ENCODE peak calls at places on chromosome 18, in four cellular contexts. D is WERI-Rb-1, W is uterus, M is suprapubic skin. X is an unnamed sample.

GRCh38 chr18:76838182-76838581 is 15.8 kb downstream of the ZNF236 start:
- DNase-seq in D (no peak), W (no peak), M (no peak), X (no peak)

GRCh38 chr18:79750980-79751571 is 46.7 kb upstream of the KCNG2 start:
- DNase-seq in D (no peak), W (no peak), M (peak; percentile 76), X (no peak)

GRCh38 chr18:79528846-79529245 is 133.1 kb downstream of the NFATC1 start:
- DNase-seq in D (peak; percentile 76), W (peak; percentile 70), M (peak; percentile 84), X (peak; percentile 5)

GRCh38 chr18:61333746-61334490 is 688 bp downstream of the CDH20 start:
- DNase-seq in D (peak; percentile 69), W (no peak), M (no peak), X (no peak)

GRCh38 chr18:52945552-52945951 is 605.6 kb downstream of the DCC start:
- DNase-seq in D (no peak), W (no peak), M (no peak), X (no peak)

GRCh38 chr18:77032121-77032758 is 100.3 kb downstream of the MBP start:
- DNase-seq in D (no peak), W (no peak), M (no peak), X (no peak)

GRCh38 chr18:48227206-48227605 is 182.0 kb downstream of the ZBTB7C start:
- DNase-seq in D (no peak), W (no peak), M (no peak), X (no peak)

GRCh38 chr18:7221424-7222155 is 9.3 kb upstream of the LRRC30 start:
- DNase-seq in D (peak; percentile 82), W (no peak), M (no peak), X (peak; percentile 5)

GRCh38 chr18:57134564-57135211 is 12.2 kb upstream of the BOD1L2 start:
- DNase-seq in D (no peak), W (no peak), M (no peak), X (no peak)

GRCh38 chr18:1513519-1513918 is 608.8 kb downstream of the ADCYAP1 start:
- DNase-seq in D (no peak), W (no peak), M (no peak), X (no peak)

DNA sequence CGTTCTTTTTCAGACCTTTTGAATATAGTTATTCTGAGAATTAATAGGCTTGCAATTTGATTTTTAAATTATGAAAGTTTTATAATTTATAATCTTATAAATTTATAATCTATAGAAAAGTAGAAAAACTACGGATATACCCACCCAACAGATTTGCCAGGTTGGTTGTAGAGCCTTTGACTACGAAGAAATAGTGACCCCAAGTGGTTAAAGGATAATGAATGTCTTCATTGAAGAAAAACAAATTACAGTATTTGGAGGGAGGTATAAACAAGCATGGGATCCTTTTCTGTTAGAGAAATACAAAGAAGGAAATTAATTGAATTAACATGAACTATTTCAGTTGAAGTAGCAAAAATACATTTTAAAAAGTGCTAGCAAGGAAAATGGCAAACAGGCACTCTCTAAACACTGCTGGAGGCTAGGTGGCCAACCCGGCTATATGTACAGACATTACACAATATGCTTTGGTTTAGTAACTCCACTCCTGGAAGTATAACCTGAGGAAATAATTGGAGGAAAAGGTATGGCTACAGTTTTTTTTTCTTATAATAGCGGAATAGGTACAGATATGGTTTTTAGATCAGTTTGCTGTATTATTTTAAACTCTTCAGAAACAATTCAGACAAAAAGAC is 110.9 kb downstream of the MIB1 start:
- DNase-seq in D (no peak), W (no peak), M (no peak), X (no peak)
- TF ChIP-seq CTCF in D (no peak), W (peak; percentile 47), M (no peak), X (peak; percentile 32)

DNA sequence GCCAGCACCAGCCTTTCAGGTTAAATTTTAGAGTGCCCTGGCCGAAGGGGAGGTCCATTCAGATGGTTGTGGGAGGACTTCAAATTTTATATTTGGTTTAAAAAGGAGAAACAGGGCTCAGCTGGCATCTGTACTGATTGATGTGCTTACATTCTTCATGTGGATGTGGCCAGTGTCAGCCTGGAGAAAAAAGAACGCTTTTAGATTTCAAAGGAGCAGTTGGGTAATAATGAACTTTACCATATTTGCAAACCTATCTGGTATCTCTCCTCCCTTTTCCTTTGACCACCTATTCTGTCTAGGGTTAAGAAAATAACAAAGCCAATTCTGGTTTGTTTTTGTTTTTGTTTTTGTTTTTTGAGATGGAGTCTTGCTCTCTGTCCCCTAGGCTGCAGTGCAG is 21.3 kb downstream of the RAB12 start:
- DNase-seq in D (no peak), W (no peak), M (no peak), X (no peak)
- H3K36me3 ChIP-seq in D (peaks cover 57% of the 10 kb centered on the region), W (no peaks in the 10 kb centered on the region), M (peaks cover 55% of the 10 kb centered on the region), X (peaks cover 15% of the 10 kb centered on the region)

GRCh38 chr18:23504720-23505119 is 1.4 kb downstream of the RMC1 start:
- DNase-seq in D (no peak), W (no peak), M (no peak), X (no peak)
- H3K4me3 ChIP-seq in D (no peak overlapping the region), W (peak overlapping the region; percentile 81), M (peak overlapping the region; percentile 74), X (peak overlapping the region; percentile 0)

DNA sequence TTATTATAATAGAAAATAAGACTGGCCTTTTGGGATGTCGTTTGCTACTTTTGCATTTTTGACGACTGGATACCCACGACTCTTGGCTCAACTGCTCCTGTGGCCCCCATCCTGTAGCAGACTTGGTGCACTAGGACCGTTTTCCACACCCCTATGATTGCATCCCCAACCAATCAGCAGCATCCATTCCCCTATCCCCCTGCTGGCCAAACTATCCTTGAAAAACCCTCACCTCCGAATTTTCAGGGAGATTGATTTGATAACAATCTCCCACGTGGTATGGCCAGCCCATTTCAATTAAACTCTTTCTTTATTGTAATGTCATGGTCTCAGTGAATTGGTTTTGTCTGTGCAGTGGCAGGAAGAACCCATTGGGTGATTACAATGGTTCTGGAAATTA is 37.9 kb upstream of the TTR start:
- DNase-seq in D (no peak), W (no peak), M (no peak), X (no peak)
- TF ChIP-seq CTCF in D (peak; percentile 4), W (no peak), M (no peak), X (no peak)

GRCh38 chr18:12726774-12727550 is 24.1 kb downstream of the PSMG2 start:
- DNase-seq in D (peak; percentile 61), W (peak; percentile 30), M (no peak), X (no peak)
- H3K36me3 ChIP-seq in D (peaks cover 37% of the 10 kb centered on the region), W (no peaks in the 10 kb centered on the region), M (peaks cover 43% of the 10 kb centered on the region), X (peaks cover 6% of the 10 kb centered on the region)

GRCh38 chr18:22560283-22560627 is 142.5 kb upstream of the CTAGE1 start:
- DNase-seq in D (no peak), W (no peak), M (no peak), X (no peak)

GRCh38 chr18:22558945-22559385 is 141.2 kb upstream of the CTAGE1 start:
- DNase-seq in D (no peak), W (peak; percentile 65), M (no peak), X (no peak)

GRCh38 chr18:22557160-22557941 is 139.6 kb upstream of the CTAGE1 start:
- DNase-seq in D (no peak), W (no peak), M (no peak), X (no peak)

GRCh38 chr18:22560797-22561196 is 143.1 kb upstream of the CTAGE1 start:
- DNase-seq in D (no peak), W (no peak), M (no peak), X (no peak)

DNA sequence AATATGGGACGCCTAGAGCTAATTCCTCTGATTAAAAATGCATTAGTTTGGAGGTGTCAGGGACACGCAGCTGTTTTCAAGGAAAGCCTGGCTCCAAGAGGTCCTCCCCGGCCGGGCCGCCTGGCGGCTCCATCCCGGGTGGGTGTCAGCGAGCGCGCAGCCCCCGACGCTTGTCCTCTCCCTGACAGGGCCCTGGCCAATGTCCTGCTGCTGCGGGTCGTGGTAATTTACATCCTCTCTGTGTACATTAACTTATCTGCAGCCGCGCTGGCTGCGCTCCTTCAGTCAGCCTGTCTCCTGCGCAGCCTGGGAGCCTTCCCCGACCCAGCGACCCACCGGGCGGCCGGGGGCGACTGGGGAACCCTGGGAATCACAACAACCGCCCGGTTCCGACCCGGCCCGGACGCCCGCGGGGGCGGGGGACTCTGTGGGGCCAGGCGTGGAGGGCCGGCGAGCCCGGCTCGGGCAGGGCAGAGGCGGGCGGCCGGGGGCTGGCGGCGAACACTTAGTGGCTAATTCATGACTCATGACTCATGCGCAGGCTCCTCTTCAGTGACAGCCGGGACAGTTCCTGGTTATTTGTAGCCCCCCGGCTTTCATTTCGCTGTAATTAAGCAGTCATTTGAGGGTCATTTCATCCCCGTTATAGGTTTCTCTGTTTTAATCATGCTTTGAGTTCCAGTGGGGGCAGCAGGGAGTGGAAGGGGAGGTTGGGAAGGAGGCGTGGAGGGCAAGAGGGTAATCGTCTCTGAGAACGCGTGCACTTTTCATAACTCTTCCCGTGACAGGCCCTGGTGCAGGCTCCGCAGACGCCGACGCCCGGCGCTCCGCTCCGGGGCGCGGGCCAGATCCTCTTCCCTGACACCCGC is 141.9 kb upstream of the CTAGE1 start:
- DNase-seq in D (peak; percentile 10), W (peak; percentile 77), M (no peak), X (no peak)
- H3K4me3 ChIP-seq in D (no peak overlapping the region), W (peak overlapping the region; percentile 52), M (peak overlapping the region; percentile 61), X (peak overlapping the region; percentile 48)

DNA sequence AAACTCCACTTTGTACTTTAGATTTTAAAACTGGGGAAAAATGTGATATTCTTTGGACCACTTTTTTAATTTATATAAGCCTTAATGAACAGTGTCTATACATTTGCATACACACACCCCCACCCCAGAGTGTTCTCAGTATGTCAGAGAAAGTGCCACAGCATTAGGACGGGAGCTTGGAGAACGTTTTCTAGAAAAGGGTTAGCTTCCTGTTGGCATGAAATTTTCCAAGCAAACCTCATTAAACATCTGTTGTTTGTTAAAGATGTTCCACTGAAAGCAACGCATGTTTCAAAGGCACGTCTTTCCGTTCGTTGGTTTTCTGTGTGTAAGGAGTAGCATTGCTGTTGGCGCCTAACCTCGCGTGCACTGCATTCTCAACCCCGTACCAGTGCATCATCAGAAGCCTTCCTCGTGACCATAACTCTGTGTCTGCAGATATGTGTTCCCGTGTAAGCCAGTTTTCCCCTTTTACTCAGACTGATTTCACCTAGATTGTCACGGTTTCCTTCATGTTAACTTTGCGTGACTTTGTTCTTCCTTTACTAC is 228.5 kb downstream of the ALPK2 start:
- DNase-seq in D (no peak), W (no peak), M (peak; percentile 50), X (peak; percentile 74)
- TF ChIP-seq CTCF in D (no peak), W (no peak), M (no peak), X (no peak)

GRCh38 chr18:70200286-70200685 is 5.2 kb downstream of the RTTN start:
- DNase-seq in D (peak; percentile 24), W (no peak), M (no peak), X (no peak)
- H3K36me3 ChIP-seq in D (peaks cover 29% of the 10 kb centered on the region), W (no peaks in the 10 kb centered on the region), M (peaks cover 34% of the 10 kb centered on the region), X (no peaks in the 10 kb centered on the region)

GRCh38 chr18:46915800-46916550 is 1.3 kb downstream of the PIAS2 start:
- DNase-seq in D (no peak), W (no peak), M (no peak), X (no peak)
- H3K4me3 ChIP-seq in D (peak overlapping the region; percentile 93), W (peak overlapping the region; percentile 86), M (peak overlapping the region; percentile 85), X (peak overlapping the region; percentile 85)

DNA sequence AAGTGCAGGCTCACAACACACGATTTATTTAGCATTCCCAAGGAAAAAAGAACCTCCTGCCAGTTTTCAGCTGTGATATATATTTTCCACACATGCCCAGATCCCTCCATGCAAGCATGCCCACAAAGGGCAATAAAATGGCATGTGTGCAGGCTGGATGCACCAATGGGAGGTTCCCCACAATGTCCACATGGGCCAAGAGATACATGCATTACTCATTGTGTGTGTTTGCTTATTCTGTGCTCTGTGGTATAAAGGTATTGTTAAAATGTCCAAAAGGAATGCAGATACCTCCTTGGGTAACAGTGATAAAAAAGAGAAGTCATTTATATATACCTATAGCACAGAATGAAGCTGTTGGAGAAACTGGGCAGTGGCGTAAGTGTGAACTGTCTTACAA is 207.4 kb downstream of the FHOD3 start:
- DNase-seq in D (no peak), W (no peak), M (no peak), X (no peak)
- TF ChIP-seq CTCF in D (no peak), W (no peak), M (no peak), X (no peak)

X was measured in BJ.